ENCODE peak calls at places on chromosomes 13 and 19, in ten cellular contexts. V, O, M, J, A, W, B, U, K and Q are unnamed samples.

GRCh38 chr13:114120486-114121430 is 11.7 kb downstream of the RASA3 start:
- DNase-seq in V (peak; percentile 11), O (no peak), M (no peak), J (no peak), A (no peak), W (no peak), B (no peak), U (no peak), K (no peak), Q (no peak)

GRCh38 chr19:3528539-3529211 is 10.3 kb upstream of the TEKTIP1 start:
- DNase-seq in V (no peak), O (no peak), M (no peak), J (no peak), A (no peak), W (no peak), B (no peak), U (no peak), K (no peak), Q (no peak)

GRCh38 chr13:50573046-50573445 is 270.4 kb downstream of the DLEU7 start:
- DNase-seq in V (no peak), O (no peak), M (no peak), J (no peak), A (no peak), W (no peak), B (no peak), U (no peak), K (no peak), Q (no peak)

GRCh38 chr13:23707674-23708073 is 137.5 kb downstream of the TNFRSF19 start:
- DNase-seq in V (no peak), O (peak; percentile 59), M (no peak), J (no peak), A (no peak), W (no peak), B (peak; percentile 43), U (no peak), K (peak; percentile 29), Q (no peak)

GRCh38 chr13:87376081-87376480 is 295.1 kb upstream of the SLITRK5 start:
- DNase-seq in V (no peak), O (no peak), M (no peak), J (no peak), A (no peak), W (no peak), B (no peak), U (no peak), K (no peak), Q (no peak)

GRCh38 chr13:37175996-37176395 is 70.5 kb upstream of the CSNK1A1L start:
- DNase-seq in V (no peak), O (peak; percentile 95), M (no peak), J (no peak), A (no peak), W (no peak), B (peak; percentile 47), U (no peak), K (no peak), Q (no peak)

GRCh38 chr19:40717880-40718773 is 1.2 kb downstream of the ITPKC start:
- DNase-seq in V (peak; percentile 53), O (peak; percentile 36), M (no peak), J (no peak), A (no peak), W (no peak), B (peak; percentile 43), U (no peak), K (peak; percentile 68), Q (peak; percentile 23)

GRCh38 chr19:56837892-56838679 is 2.4 kb downstream of the PEG3 start:
- DNase-seq in V (peak; percentile 80), O (peak; percentile 78), M (no peak), J (no peak), A (no peak), W (peak; percentile 85), B (no peak), U (no peak), K (no peak), Q (no peak)

GRCh38 chr19:7605490-7606222 is 10.0 kb downstream of the CAMSAP3 start:
- DNase-seq in V (no peak), O (peak; percentile 30), M (no peak), J (peak; percentile 40), A (peak; percentile 89), W (no peak), B (peak; percentile 32), U (no peak), K (peak; percentile 63), Q (peak; percentile 37)

GRCh38 chr19:18063463-18063862 is 23.3 kb downstream of the IL12RB1 start:
- DNase-seq in V (no peak), O (no peak), M (no peak), J (peak; percentile 18), A (no peak), W (peak; percentile 11), B (peak; percentile 23), U (peak; percentile 56), K (peak; percentile 41), Q (no peak)

GRCh38 chr13:20351279-20352022 is 119.3 kb upstream of the GJB6 start:
- DNase-seq in V (no peak), O (peak; percentile 55), M (no peak), J (no peak), A (no peak), W (no peak), B (peak; percentile 74), U (no peak), K (peak; percentile 32), Q (no peak)

GRCh38 chr13:98581971-98582702 is 5.2 kb upstream of the STK24 start:
- DNase-seq in V (no peak), O (peak; percentile 51), M (no peak), J (no peak), A (no peak), W (no peak), B (peak; percentile 78), U (no peak), K (peak; percentile 7), Q (no peak)

GRCh38 chr13:39856714-39857113 is 201.3 kb downstream of the COG6 start:
- DNase-seq in V (no peak), O (no peak), M (no peak), J (no peak), A (no peak), W (no peak), B (no peak), U (no peak), K (no peak), Q (no peak)

GRCh38 chr19:4367336-4367723 is 24.0 kb downstream of the MPND start:
- DNase-seq in V (no peak), O (no peak), M (no peak), J (no peak), A (no peak), W (no peak), B (no peak), U (no peak), K (no peak), Q (no peak)

GRCh38 chr19:35249146-35249847 is 495 bp downstream of the LSR start:
- DNase-seq in V (no peak), O (no peak), M (no peak), J (no peak), A (no peak), W (no peak), B (no peak), U (no peak), K (peak; percentile 62), Q (no peak)

GRCh38 chr19:510606-511100 is 3.4 kb downstream of the TPGS1 start:
- DNase-seq in V (peak; percentile 78), O (peak; percentile 90), M (peak; percentile 93), J (peak; percentile 96), A (peak; percentile 96), W (peak; percentile 66), B (peak; percentile 78), U (peak; percentile 97), K (peak; percentile 85), Q (peak; percentile 90)

GRCh38 chr19:47305309-47305751 is 4.3 kb upstream of the C5AR1 start:
- DNase-seq in V (peak; percentile 75), O (peak; percentile 79), M (no peak), J (peak; percentile 41), A (peak; percentile 88), W (no peak), B (peak; percentile 88), U (peak; percentile 75), K (peak; percentile 94), Q (peak; percentile 48)

GRCh38 chr19:2462635-2463421 is 6.1 kb upstream of the LMNB2 start:
- DNase-seq in V (peak; percentile 91), O (peak; percentile 98), M (no peak), J (no peak), A (peak; percentile 96), W (peak; percentile 76), B (peak; percentile 98), U (peak; percentile 72), K (peak; percentile 87), Q (no peak)

GRCh38 chr13:67230774-67231480 is 791 bp upstream of the PCDH9 start:
- DNase-seq in V (peak; percentile 77), O (peak; percentile 78), M (peak; percentile 9), J (peak; percentile 8), A (peak; percentile 69), W (peak; percentile 72), B (peak; percentile 65), U (peak; percentile 55), K (no peak), Q (no peak)

GRCh38 chr13:98942997-98943396 is 34.9 kb downstream of the DOCK9 start:
- DNase-seq in V (no peak), O (peak; percentile 13), M (no peak), J (no peak), A (no peak), W (no peak), B (no peak), U (no peak), K (no peak), Q (no peak)